ENCODE peak calls at places on chromosomes 5 and 9, in seven cellular contexts. N, U, I, E, H, G and F are unnamed samples.
A peak's percentile ranks its signal among the peaks of the same experiment; 100 is the strongest.

GRCh38 chr5:143207563-143208364 is 195.7 kb downstream of the NR3C1 start:
- DNase-seq in N (no peak), U (peak; percentile 89), I (no peak), E (no peak), H (peak; percentile 77), G (no peak), F (peak; percentile 82)

GRCh38 chr5:7850533-7851239 is at the start of gene CFAP90:
- DNase-seq in N (no peak), U (no peak), I (peak; percentile 86), E (peak; percentile 25), H (peak; percentile 8), G (no peak), F (peak; percentile 38)

GRCh38 chr5:93607367-93608258 is 24.6 kb downstream of the NR2F1 start:
- DNase-seq in N (no peak), U (peak; percentile 53), I (no peak), E (no peak), H (peak; percentile 93), G (peak; percentile 47), F (peak; percentile 41)

GRCh38 chr9:134522976-134523375 is 118.6 kb upstream of the COL5A1 start:
- DNase-seq in N (no peak), U (no peak), I (peak; percentile 16), E (no peak), H (no peak), G (no peak), F (no peak)

GRCh38 chr5:129245489-129245888 is 150.9 kb downstream of the ISOC1 start:
- DNase-seq in N (no peak), U (no peak), I (no peak), E (no peak), H (peak; percentile 1), G (no peak), F (no peak)

GRCh38 chr9:70601000-70601929 is 186.8 kb upstream of the KLF9 start:
- DNase-seq in N (no peak), U (no peak), I (peak; percentile 91), E (no peak), H (peak; percentile 99), G (no peak), F (no peak)

GRCh38 chr9:111148390-111148993 is 110.2 kb upstream of the LPAR1 start:
- DNase-seq in N (no peak), U (peak; percentile 24), I (no peak), E (no peak), H (no peak), G (no peak), F (no peak)

GRCh38 chr9:36950389-36950788 is 83.7 kb downstream of the PAX5 start:
- DNase-seq in N (no peak), U (no peak), I (peak; percentile 16), E (no peak), H (no peak), G (no peak), F (no peak)

GRCh38 chr9:24602687-24603352 is 57.1 kb upstream of the IZUMO3 start:
- DNase-seq in N (no peak), U (no peak), I (no peak), E (no peak), H (no peak), G (no peak), F (no peak)

GRCh38 chr5:145536133-145536532 is 299.0 kb downstream of the PRELID2 start:
- DNase-seq in N (no peak), U (no peak), I (no peak), E (no peak), H (no peak), G (no peak), F (no peak)

GRCh38 chr5:95823241-95823737 is 763 bp upstream of the GLRX start:
- DNase-seq in N (no peak), U (peak; percentile 45), I (no peak), E (no peak), H (no peak), G (no peak), F (no peak)

GRCh38 chr5:61253547-61253946 is 78.5 kb upstream of the ZSWIM6 start:
- DNase-seq in N (no peak), U (no peak), I (no peak), E (no peak), H (no peak), G (no peak), F (no peak)

GRCh38 chr9:137519553-137519952 is 30.6 kb downstream of the PNPLA7 start:
- DNase-seq in N (no peak), U (no peak), I (no peak), E (no peak), H (no peak), G (no peak), F (no peak)

GRCh38 chr5:16736158-16736994 is 119.6 kb upstream of the RETREG1 start:
- DNase-seq in N (no peak), U (no peak), I (peak; percentile 69), E (no peak), H (peak; percentile 74), G (no peak), F (peak; percentile 16)

GRCh38 chr9:111994831-111995458 is 98.3 kb downstream of the UGCG start:
- DNase-seq in N (no peak), U (peak; percentile 79), I (no peak), E (no peak), H (no peak), G (no peak), F (no peak)

GRCh38 chr9:92438900-92439526 is 14.7 kb upstream of the OMD start:
- DNase-seq in N (no peak), U (no peak), I (no peak), E (no peak), H (no peak), G (no peak), F (no peak)

GRCh38 chr5:166786889-166787288 is 1504.6 kb upstream of the WWC1 start:
- DNase-seq in N (no peak), U (no peak), I (no peak), E (no peak), H (no peak), G (no peak), F (no peak)

GRCh38 chr5:159135896-159136531 is 36.3 kb upstream of the EBF1 start:
- DNase-seq in N (no peak), U (no peak), I (no peak), E (no peak), H (no peak), G (no peak), F (no peak)

GRCh38 chr9:121607434-121608248 is 43.8 kb upstream of the DAB2IP start:
- DNase-seq in N (no peak), U (no peak), I (no peak), E (no peak), H (peak; percentile 68), G (no peak), F (no peak)

GRCh38 chr9:19371942-19372341 is 8.1 kb downstream of the RPS6 start:
- DNase-seq in N (no peak), U (no peak), I (no peak), E (no peak), H (no peak), G (no peak), F (peak; percentile 8)

GRCh38 chr9:2307480-2307879 is 292.3 kb downstream of the SMARCA2 start:
- DNase-seq in N (no peak), U (no peak), I (no peak), E (no peak), H (no peak), G (no peak), F (no peak)